ENCODE peak calls at places on chromosomes 13 and 19, in four cellular contexts. J is BJ, X is BE2C, Z is thoracic aorta. N is an unnamed sample.

GRCh38 chr13:29522044-29522685 is 73.3 kb downstream of the SLC7A1 start:
- DNase-seq in J (peak), X (peak), Z (peak), N (no peak)

GRCh38 chr19:9132422-9132821 is 5.7 kb upstream of the OR7G3 start:
- DNase-seq in J (no peak), X (no peak), Z (no peak), N (no peak)

GRCh38 chr13:52926971-52927370 is 78.5 kb upstream of the PCDH8 start:
- DNase-seq in J (no peak), X (no peak), Z (no peak), N (no peak)

GRCh38 chr13:104473936-104474335 is 1407.7 kb upstream of the SLC10A2 start:
- DNase-seq in J (no peak), X (no peak), Z (no peak), N (no peak)

GRCh38 chr19:36169084-36169760 is 17.0 kb upstream of the COX7A1 start:
- DNase-seq in J (no peak), X (peak), Z (no peak), N (peak)

GRCh38 chr13:79973533-79973963 is 367.4 kb downstream of the SPRY2 start:
- DNase-seq in J (no peak), X (peak), Z (no peak), N (no peak)

GRCh38 chr13:44969858-44970484 is 19.3 kb downstream of the NUFIP1 start:
- DNase-seq in J (no peak), X (no peak), Z (no peak), N (peak)

GRCh38 chr19:46696052-46696451 is 20.9 kb downstream of the PRKD2 start:
- DNase-seq in J (no peak), X (no peak), Z (no peak), N (no peak)

GRCh38 chr19:45442927-45443461 is 19.3 kb upstream of the ERCC1 start:
- DNase-seq in J (no peak), X (peak), Z (no peak), N (no peak)

GRCh38 chr19:21482863-21483276 is 22.5 kb upstream of the ZNF429 start:
- DNase-seq in J (no peak), X (peak), Z (no peak), N (no peak)

GRCh38 chr13:26895081-26895807 is 134.7 kb upstream of the GPR12 start:
- DNase-seq in J (no peak), X (no peak), Z (no peak), N (no peak)

N was measured in pulmonary artery endothelial cell.